ENCODE peak calls at places on chromosomes 13 and 19, in seven cellular contexts. Z is aorta, Y is uterus, R is NT2/D1, H is astrocyte, L is mucosa of descending colon, U is GM23248. G is an unnamed sample.

GRCh38 chr13:90830782-90831181 is 516.7 kb upstream of the MIR17HG start:
- DNase-seq in Z (no peak), Y (no peak), R (no peak), H (no peak), L (no peak), U (peak; percentile 46), G (no peak)

GRCh38 chr13:110426745-110427144 is 119.7 kb downstream of the COL4A2 start:
- DNase-seq in Z (no peak), Y (no peak), R (no peak), H (no peak), L (no peak), U (no peak), G (no peak)

GRCh38 chr19:47780215-47780551 is 1.7 kb downstream of the SELENOW start:
- DNase-seq in Z (no peak), Y (no peak), R (no peak), H (no peak), L (no peak), U (no peak), G (no peak)

GRCh38 chr13:113785051-113786010 is 26.3 kb downstream of the TMEM255B start:
- DNase-seq in Z (no peak), Y (no peak), R (no peak), H (peak; percentile 63), L (no peak), U (peak; percentile 81), G (no peak)

GRCh38 chr19:7224205-7224833 is 69.9 kb downstream of the INSR start:
- DNase-seq in Z (no peak), Y (peak; percentile 73), R (no peak), H (peak; percentile 23), L (no peak), U (peak; percentile 61), G (no peak)

GRCh38 chr19:39514840-39515550 is at the start of gene SELENOV:
- DNase-seq in Z (no peak), Y (no peak), R (no peak), H (no peak), L (no peak), U (no peak), G (no peak)

GRCh38 chr13:37640499-37640898 is 41.9 kb upstream of the POSTN start:
- DNase-seq in Z (no peak), Y (no peak), R (peak; percentile 9), H (peak; percentile 59), L (no peak), U (peak; percentile 84), G (no peak)

GRCh38 chr19:41882568-41883462 is at the start of gene ARHGEF1:
- DNase-seq in Z (peak; percentile 90), Y (peak; percentile 35), R (no peak), H (no peak), L (peak; percentile 88), U (peak; percentile 44), G (peak; percentile 68)

GRCh38 chr19:58556633-58557252 is 1.7 kb downstream of the UBE2M start:
- DNase-seq in Z (peak; percentile 41), Y (peak; percentile 15), R (no peak), H (no peak), L (peak; percentile 45), U (no peak), G (no peak)

GRCh38 chr19:11138659-11139526 is 16.7 kb downstream of the SPC24 start:
- DNase-seq in Z (peak; percentile 91), Y (peak; percentile 89), R (no peak), H (peak; percentile 65), L (peak; percentile 81), U (peak; percentile 93), G (peak; percentile 87)

GRCh38 chr19:50695251-50696064 is 24.1 kb downstream of the SHANK1 start:
- DNase-seq in Z (no peak), Y (no peak), R (no peak), H (no peak), L (no peak), U (peak; percentile 41), G (no peak)

GRCh38 chr19:55613930-55614710 is 8.7 kb downstream of the ZNF865 start:
- DNase-seq in Z (no peak), Y (no peak), R (no peak), H (no peak), L (peak; percentile 39), U (no peak), G (no peak)

GRCh38 chr13:31276386-31276785 is 76.6 kb downstream of the B3GLCT start:
- DNase-seq in Z (no peak), Y (no peak), R (no peak), H (peak; percentile 86), L (no peak), U (no peak), G (no peak)

GRCh38 chr13:76019421-76020044 is 383.4 kb downstream of the LMO7 start:
- DNase-seq in Z (no peak), Y (no peak), R (peak; percentile 25), H (no peak), L (peak; percentile 36), U (no peak), G (no peak)

GRCh38 chr19:30387311-30388115 is 15.3 kb downstream of the ZNF536 start:
- DNase-seq in Z (no peak), Y (no peak), R (no peak), H (no peak), L (no peak), U (no peak), G (no peak)

GRCh38 chr19:14479985-14480694 is 5.0 kb upstream of the PTGER1 start:
- DNase-seq in Z (peak; percentile 82), Y (no peak), R (peak; percentile 55), H (no peak), L (peak; percentile 58), U (no peak), G (no peak)

GRCh38 chr19:21128901-21129698 is 12.7 kb upstream of the ZNF431 start:
- DNase-seq in Z (no peak), Y (no peak), R (no peak), H (no peak), L (no peak), U (no peak), G (no peak)

GRCh38 chr13:29961036-29961685 is 110.7 kb upstream of the UBL3 start:
- DNase-seq in Z (no peak), Y (no peak), R (no peak), H (no peak), L (no peak), U (no peak), G (no peak)

GRCh38 chr13:21016487-21016886 is 44.9 kb downstream of the LATS2 start:
- DNase-seq in Z (no peak), Y (no peak), R (no peak), H (no peak), L (no peak), U (no peak), G (no peak)

GRCh38 chr13:94968757-94969086 is 256.4 kb upstream of the SOX21 start:
- DNase-seq in Z (no peak), Y (no peak), R (no peak), H (no peak), L (no peak), U (no peak), G (no peak)
- H3K4me1 ChIP-seq in Z (no peaks in the 10 kb centered on the region), Y (no peaks in the 10 kb centered on the region), R (no peaks in the 10 kb centered on the region), H (peaks cover 7% of the 10 kb centered on the region), L (no peaks in the 10 kb centered on the region), U (no peaks in the 10 kb centered on the region), G (peaks cover 4% of the 10 kb centered on the region)

DNA sequence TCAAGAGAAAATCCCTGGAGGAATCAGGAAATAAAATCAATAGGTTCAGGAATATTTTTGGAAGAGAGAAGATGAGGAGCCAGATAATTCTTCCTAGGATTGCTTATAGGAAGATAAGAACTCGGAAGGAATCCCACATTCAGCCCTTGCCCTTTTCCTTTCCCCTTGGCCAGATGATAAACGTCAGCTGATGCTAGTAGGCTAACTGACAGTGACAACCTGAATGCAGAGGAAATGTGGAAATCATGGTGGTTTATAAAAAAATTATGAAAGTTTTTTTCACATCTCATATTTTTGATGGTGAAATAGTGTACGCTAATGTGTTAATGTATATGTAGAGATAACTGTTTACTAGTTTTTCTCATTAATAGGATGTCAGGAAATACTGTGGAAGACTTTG is 56.9 kb downstream of the EDNRB start:
- DNase-seq in Z (no peak), Y (no peak), R (no peak), H (no peak), L (no peak), U (no peak), G (no peak)
- H3K9me3 ChIP-seq in Z (no peaks in the 10 kb centered on the region), Y (no peaks in the 10 kb centered on the region), R (no peaks in the 10 kb centered on the region), H (no peaks in the 10 kb centered on the region), L (no peaks in the 10 kb centered on the region), U (no peaks in the 10 kb centered on the region), G (no peaks in the 10 kb centered on the region)

GRCh38 chr13:96804186-96804585 is 190.1 kb downstream of the OXGR1 start:
- DNase-seq in Z (no peak), Y (no peak), R (no peak), H (no peak), L (no peak), U (no peak), G (no peak)

GRCh38 chr13:96811049-96811448 is 183.2 kb downstream of the OXGR1 start:
- DNase-seq in Z (no peak), Y (no peak), R (no peak), H (no peak), L (no peak), U (no peak), G (no peak)

GRCh38 chr13:96806750-96807149 is 187.5 kb downstream of the OXGR1 start:
- DNase-seq in Z (no peak), Y (no peak), R (no peak), H (no peak), L (no peak), U (no peak), G (no peak)

GRCh38 chr13:96809366-96810096 is 184.7 kb downstream of the OXGR1 start:
- DNase-seq in Z (no peak), Y (no peak), R (no peak), H (no peak), L (no peak), U (no peak), G (no peak)

GRCh38 chr13:96810104-96810503 is 184.2 kb downstream of the OXGR1 start:
- DNase-seq in Z (no peak), Y (no peak), R (no peak), H (no peak), L (no peak), U (no peak), G (no peak)
- H3K4me1 ChIP-seq in Z (peaks cover 18% of the 10 kb centered on the region), Y (no peaks in the 10 kb centered on the region), R (no peaks in the 10 kb centered on the region), H (no peaks in the 10 kb centered on the region), L (no peaks in the 10 kb centered on the region), U (no peaks in the 10 kb centered on the region), G (no peaks in the 10 kb centered on the region)

DNA sequence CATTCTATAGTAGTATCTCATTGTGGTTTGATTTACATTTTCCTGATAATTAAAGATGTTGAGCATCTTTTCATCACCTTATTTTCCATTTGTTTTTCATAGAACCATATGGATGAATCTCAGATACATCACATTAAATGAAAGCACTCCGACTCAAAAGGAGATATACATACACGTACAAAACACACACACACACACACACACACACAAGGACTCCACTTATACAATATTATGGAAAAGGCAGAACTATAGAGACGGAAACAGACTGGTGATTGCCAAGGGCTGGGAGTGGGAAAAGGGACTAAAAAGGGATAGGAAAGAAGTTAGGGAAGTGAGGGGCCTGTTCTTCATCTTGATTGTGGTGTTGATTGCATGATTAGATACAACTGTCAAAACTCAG is 24.3 kb downstream of the ZNF585A start:
- DNase-seq in Z (no peak), Y (no peak), R (no peak), H (no peak), L (no peak), U (no peak), G (no peak)
- H3K9me3 ChIP-seq in Z (peaks cover 40% of the 10 kb centered on the region), Y (no peaks in the 10 kb centered on the region), R (peaks cover 39% of the 10 kb centered on the region), H (peaks cover 47% of the 10 kb centered on the region), L (peaks cover 91% of the 10 kb centered on the region), U (no peaks in the 10 kb centered on the region), G (peaks cover 92% of the 10 kb centered on the region)

GRCh38 chr13:99321709-99322108 is 14.5 kb upstream of the GPR183 start:
- DNase-seq in Z (no peak), Y (no peak), R (no peak), H (no peak), L (no peak), U (peak; percentile 15), G (no peak)
- H3K4me1 ChIP-seq in Z (peaks cover 3% of the 10 kb centered on the region), Y (no peaks in the 10 kb centered on the region), R (no peaks in the 10 kb centered on the region), H (peaks cover 38% of the 10 kb centered on the region), L (no peaks in the 10 kb centered on the region), U (peaks cover 39% of the 10 kb centered on the region), G (no peaks in the 10 kb centered on the region)